ENCODE peak calls at places on chromosomes 2 and 18, in five cellular contexts. C is psoas muscle, M is brain microvascular endothelial cell, E is breast epithelium, P is left ventricle myocardium inferior. I is an unnamed sample.

GRCh38 chr2:209495855-209496585 is 72.2 kb downstream of the MAP2 start:
- DNase-seq in E (no peak), C (no peak), P (no peak), M (peak; percentile 98), I (no peak)

GRCh38 chr18:67310826-67311225 is 205.7 kb downstream of the DSEL start:
- DNase-seq in E (no peak), C (no peak), P (no peak), M (peak; percentile 48), I (no peak)

GRCh38 chr2:52335727-52336126 is 1303.8 kb upstream of the NRXN1 start:
- DNase-seq in E (no peak), M (no peak), C (no peak), P (no peak), I (no peak)

GRCh38 chr2:16546128-16546754 is 119.4 kb downstream of the CYRIA start:
- DNase-seq in E (no peak), P (no peak), M (peak; percentile 33), C (no peak), I (no peak)

GRCh38 chr2:99238599-99238998 is 16.9 kb downstream of the LYG2 start:
- DNase-seq in M (no peak), E (no peak), C (no peak), P (no peak), I (no peak)

GRCh38 chr2:197158591-197159550 is 151.7 kb downstream of the ANKRD44 start:
- DNase-seq in C (no peak), P (no peak), M (peak; percentile 37), E (no peak), I (no peak)

GRCh38 chr2:110993557-110994231 is 127.0 kb upstream of the BCL2L11 start:
- DNase-seq in E (no peak), M (no peak), C (no peak), P (no peak), I (no peak)

GRCh38 chr2:43459455-43459854 is 136.4 kb downstream of the THADA start:
- DNase-seq in C (no peak), P (no peak), E (no peak), M (peak; percentile 72), I (no peak)

GRCh38 chr18:50982802-50983179 is 15.0 kb downstream of the ELAC1 start:
- DNase-seq in E (no peak), C (no peak), P (no peak), M (peak; percentile 4), I (no peak)

GRCh38 chr18:41906528-41907256 is 48.3 kb upstream of the PIK3C3 start:
- DNase-seq in C (no peak), E (no peak), P (no peak), M (peak; percentile 35), I (no peak)

GRCh38 chr2:215746507-215747243 is 266.7 kb downstream of the MREG start:
- DNase-seq in E (no peak), C (no peak), P (no peak), M (no peak), I (no peak)

GRCh38 chr2:58913082-58913726 is 672.1 kb upstream of the FANCL start:
- DNase-seq in E (no peak), C (no peak), P (no peak), M (no peak), I (no peak)

GRCh38 chr2:169933124-169933711 is 106.0 kb downstream of the UBR3 start:
- DNase-seq in C (no peak), P (no peak), E (no peak), M (peak; percentile 15), I (no peak)

GRCh38 chr18:54950221-54950620 is 9.0 kb downstream of the CCDC68 start:
- DNase-seq in M (no peak), C (no peak), E (no peak), P (no peak), I (no peak)

GRCh38 chr2:30332791-30333453 is 101.6 kb downstream of the LBH start:
- DNase-seq in E (no peak), P (no peak), M (no peak), C (no peak), I (no peak)

GRCh38 chr18:78925193-78925540 is 54.5 kb upstream of the SALL3 start:
- DNase-seq in P (no peak), E (no peak), C (no peak), M (no peak), I (no peak)

GRCh38 chr18:78632111-78632541 is 347.5 kb upstream of the SALL3 start:
- DNase-seq in C (no peak), E (no peak), P (no peak), M (no peak), I (no peak)

GRCh38 chr2:15359716-15360531 is 201.2 kb downstream of the NBAS start:
- DNase-seq in M (peak; percentile 91), P (no peak), C (no peak), E (no peak), I (no peak)

GRCh38 chr2:52686935-52687334 is 1080.7 kb upstream of the CHAC2 start:
- DNase-seq in P (no peak), M (peak; percentile 2), E (no peak), C (no peak), I (no peak)

GRCh38 chr2:144451443-144451842 is 68.5 kb downstream of the ZEB2 start:
- DNase-seq in E (no peak), P (no peak), M (no peak), C (no peak), I (no peak)

GRCh38 chr2:166184789-166185188 is 57.0 kb upstream of the SCN1A start:
- DNase-seq in P (no peak), C (no peak), M (no peak), E (no peak), I (no peak)

GRCh38 chr2:200765139-200765951 is 46.4 kb upstream of the BZW1 start:
- DNase-seq in P (no peak), C (peak; percentile 34), M (peak; percentile 96), E (no peak), I (no peak)

GRCh38 chr2:157364257-157364974 is 38.8 kb upstream of the ERMN start:
- DNase-seq in M (no peak), E (no peak), P (no peak), C (no peak), I (no peak)

GRCh38 chr2:55159037-55159651 is 72.9 kb downstream of the CLHC1 start:
- DNase-seq in C (peak; percentile 51), P (peak; percentile 70), M (no peak), E (no peak), I (peak; percentile 79)

GRCh38 chr2:33521791-33522281 is 45.4 kb downstream of the RASGRP3 start:
- DNase-seq in C (no peak), E (no peak), P (no peak), M (no peak), I (no peak)

GRCh38 chr18:6752200-6752873 is 22.8 kb downstream of the ARHGAP28 start:
- DNase-seq in E (no peak), P (no peak), C (no peak), M (peak; percentile 92), I (no peak)

GRCh38 chr2:46876741-46877384 is 38.7 kb downstream of the MCFD2 start:
- DNase-seq in P (peak; percentile 47), C (no peak), E (no peak), M (peak; percentile 78), I (no peak)

GRCh38 chr18:55465313-55465712 is 122.7 kb downstream of the TCF4 start:
- DNase-seq in C (no peak), M (no peak), P (no peak), E (no peak), I (no peak)

GRCh38 chr2:169141713-169142352 is 72.5 kb downstream of the DHRS9 start:
- DNase-seq in M (peak; percentile 62), C (no peak), P (no peak), E (peak; percentile 53), I (no peak)

GRCh38 chr2:39871291-39871761 is 92.3 kb upstream of the THUMPD2 start:
- DNase-seq in P (no peak), E (no peak), M (peak; percentile 75), C (no peak), I (no peak)

GRCh38 chr2:131724019-131724418 is 196.3 kb downstream of the CCDC74A start:
- DNase-seq in C (peak; percentile 34), M (no peak), P (peak; percentile 30), E (no peak), I (peak; percentile 62)

GRCh38 chr18:29840101-29840500 is 1202.4 kb downstream of the DSC3 start:
- DNase-seq in P (no peak), C (no peak), E (no peak), M (peak; percentile 2), I (no peak)

GRCh38 chr2:45595724-45596435 is 15.2 kb downstream of the SRBD1 start:
- DNase-seq in M (peak; percentile 31), P (peak; percentile 36), C (peak; percentile 38), E (no peak), I (no peak)

GRCh38 chr2:74583504-74583903 is 29.0 kb downstream of the DOK1 start:
- DNase-seq in C (no peak), E (no peak), M (peak; percentile 53), P (no peak), I (no peak)

GRCh38 chr2:2581331-2582159 is 250.5 kb upstream of the MYT1L start:
- DNase-seq in M (no peak), P (no peak), E (no peak), C (no peak), I (no peak)

DNA sequence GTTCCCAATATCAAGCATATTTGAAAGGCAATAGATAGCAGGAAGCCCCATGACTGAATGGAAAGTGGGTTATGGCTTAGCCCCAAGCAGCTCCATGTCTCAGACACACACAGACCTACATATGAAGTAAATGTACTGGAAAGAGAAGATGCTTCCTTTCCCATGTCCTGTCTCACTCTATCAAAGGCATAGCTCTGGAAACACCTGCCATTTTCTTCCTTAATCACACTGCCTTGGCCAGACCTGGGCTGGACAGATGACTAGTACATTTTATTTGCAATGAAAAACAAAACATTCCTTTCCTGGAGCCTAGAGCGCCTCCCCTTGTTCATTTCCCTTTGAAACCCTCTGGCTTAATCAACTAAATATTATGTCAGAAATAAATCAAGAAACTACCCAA is 160.7 kb downstream of the ANTXR1 start:
- DNase-seq in M (no peak), E (no peak), C (no peak), P (no peak), I (no peak)
- H3K27ac ChIP-seq in M (no peak overlapping the region), E (peak overlapping the region; percentile 7), C (peak overlapping the region; percentile 10), P (no peak overlapping the region), I (no peak overlapping the region)

GRCh38 chr18:1914489-1914888 is 656.8 kb downstream of the METTL4 start:
- DNase-seq in P (no peak), E (no peak), C (no peak), M (no peak), I (no peak)
- H3K27ac ChIP-seq in P (no peak overlapping the region), E (no peak overlapping the region), C (no peak overlapping the region), M (no peak overlapping the region), I (no peak overlapping the region)

DNA sequence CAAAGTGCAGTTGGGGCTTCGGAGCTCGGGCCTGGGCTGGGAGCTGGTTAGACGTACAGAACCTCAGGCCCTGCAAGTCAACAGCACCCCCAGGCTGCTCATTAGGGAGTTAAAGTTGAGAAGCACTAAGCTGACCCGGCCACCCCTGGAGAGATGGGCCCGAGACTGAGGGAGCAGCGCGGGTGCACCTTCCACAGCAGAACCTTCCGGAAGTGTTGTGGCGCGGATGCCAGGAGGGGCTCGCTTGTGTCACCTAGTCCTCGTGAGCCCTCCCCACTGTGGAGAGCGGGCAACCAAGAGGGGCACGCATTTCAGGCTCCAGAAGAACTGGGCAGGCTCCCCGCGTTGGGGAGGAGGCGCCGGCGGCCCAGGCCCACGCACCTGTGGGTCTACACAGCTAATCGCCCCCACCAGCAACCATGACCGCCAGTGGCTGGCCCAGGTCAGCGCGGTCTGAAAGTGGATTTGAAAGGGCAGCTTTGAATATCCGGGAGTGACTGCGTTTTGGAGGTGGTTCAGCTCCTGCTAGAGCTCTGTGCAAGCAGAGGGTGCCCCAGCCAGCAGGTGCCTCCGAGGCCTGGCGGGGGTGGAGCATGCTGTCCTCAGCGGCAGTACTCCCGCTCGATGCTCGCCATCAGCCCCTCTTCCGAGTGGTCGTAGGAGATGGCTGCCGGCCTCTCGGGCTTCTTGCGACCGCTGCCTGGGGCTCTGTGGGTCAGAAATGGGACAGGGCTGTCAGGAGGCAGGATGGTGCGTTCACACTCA is 15.1 kb downstream of the KLF11 start:
- DNase-seq in M (no peak), E (no peak), P (no peak), C (no peak), I (peak; percentile 72)
- H3K27ac ChIP-seq in M (no peak overlapping the region), E (peak overlapping the region; percentile 75), P (peak overlapping the region; percentile 71), C (no peak overlapping the region), I (peak overlapping the region; percentile 59)

GRCh38 chr2:134170269-134170668 is 83.6 kb upstream of the MGAT5 start:
- DNase-seq in M (no peak), E (no peak), C (no peak), P (no peak), I (no peak)
- H3K27ac ChIP-seq in M (no peak overlapping the region), E (peak overlapping the region; percentile 33), C (no peak overlapping the region), P (peak overlapping the region; percentile 14), I (no peak overlapping the region)